ENCODE peak calls at places on chromosomes 7 and 10, in seven cellular contexts. One of them, this sample, is unnamed.

GRCh38 chr10:130470973-130471372 is 334.8 kb downstream of the GLRX3 start:
- DNase-seq in transverse colon: no peak
- DNase-seq in GM23248: no peak
- DNase-seq in Panc1: no peak
- DNase-seq in dorsolateral prefrontal cortex: no peak
- DNase-seq in fibroblast of lung: no peak
- DNase-seq in astrocyte: no peak
- DNase-seq in this sample: no peak

GRCh38 chr10:4081691-4082111 is 296.7 kb upstream of the KLF6 start:
- DNase-seq in astrocyte: peak; percentile 64
- DNase-seq in Panc1: no peak
- DNase-seq in transverse colon: no peak
- DNase-seq in dorsolateral prefrontal cortex: no peak
- DNase-seq in GM23248: peak; percentile 79
- DNase-seq in fibroblast of lung: peak; percentile 71
- DNase-seq in this sample: no peak

GRCh38 chr7:13737563-13737962 is 251.9 kb downstream of the ETV1 start:
- DNase-seq in dorsolateral prefrontal cortex: no peak
- DNase-seq in fibroblast of lung: no peak
- DNase-seq in Panc1: no peak
- DNase-seq in astrocyte: no peak
- DNase-seq in GM23248: no peak
- DNase-seq in transverse colon: no peak
- DNase-seq in this sample: no peak

GRCh38 chr10:100356067-100357017 is 9.3 kb downstream of the SCD start:
- DNase-seq in Panc1: no peak
- DNase-seq in fibroblast of lung: no peak
- DNase-seq in GM23248: no peak
- DNase-seq in astrocyte: no peak
- DNase-seq in dorsolateral prefrontal cortex: no peak
- DNase-seq in transverse colon: no peak
- DNase-seq in this sample: no peak

GRCh38 chr10:6928531-6929080 is 348.5 kb upstream of the PRKCQ start:
- DNase-seq in Panc1: no peak
- DNase-seq in transverse colon: no peak
- DNase-seq in dorsolateral prefrontal cortex: no peak
- DNase-seq in GM23248: peak; percentile 4
- DNase-seq in fibroblast of lung: peak; percentile 6
- DNase-seq in astrocyte: no peak
- DNase-seq in this sample: no peak

GRCh38 chr7:67593807-67594206 is 597.2 kb downstream of the TYW1 start:
- DNase-seq in astrocyte: no peak
- DNase-seq in fibroblast of lung: no peak
- DNase-seq in transverse colon: no peak
- DNase-seq in GM23248: no peak
- DNase-seq in dorsolateral prefrontal cortex: no peak
- DNase-seq in Panc1: no peak
- DNase-seq in this sample: no peak

GRCh38 chr10:114087655-114088054 is 44.0 kb downstream of the ADRB1 start:
- DNase-seq in astrocyte: no peak
- DNase-seq in transverse colon: no peak
- DNase-seq in fibroblast of lung: no peak
- DNase-seq in GM23248: no peak
- DNase-seq in Panc1: no peak
- DNase-seq in dorsolateral prefrontal cortex: no peak
- DNase-seq in this sample: no peak

GRCh38 chr10:122254831-122255230 is 16.3 kb upstream of the BTBD16 start:
- DNase-seq in transverse colon: no peak
- DNase-seq in astrocyte: no peak
- DNase-seq in Panc1: no peak
- DNase-seq in GM23248: no peak
- DNase-seq in fibroblast of lung: no peak
- DNase-seq in dorsolateral prefrontal cortex: no peak
- DNase-seq in this sample: no peak

GRCh38 chr10:131200856-131201470 is 110.6 kb downstream of the TCERG1L start:
- DNase-seq in GM23248: no peak
- DNase-seq in dorsolateral prefrontal cortex: peak; percentile 8
- DNase-seq in fibroblast of lung: no peak
- DNase-seq in transverse colon: no peak
- DNase-seq in astrocyte: no peak
- DNase-seq in Panc1: no peak
- DNase-seq in this sample: no peak

GRCh38 chr7:5200561-5201235 is 10.7 kb downstream of the WIPI2 start:
- DNase-seq in dorsolateral prefrontal cortex: no peak
- DNase-seq in GM23248: no peak
- DNase-seq in transverse colon: no peak
- DNase-seq in astrocyte: no peak
- DNase-seq in fibroblast of lung: no peak
- DNase-seq in Panc1: no peak
- DNase-seq in this sample: no peak

GRCh38 chr7:27188666-27189559 is 3.9 kb upstream of the HOXA11 start:
- DNase-seq in fibroblast of lung: no peak
- DNase-seq in astrocyte: no peak
- DNase-seq in Panc1: no peak
- DNase-seq in transverse colon: peak; percentile 78
- DNase-seq in dorsolateral prefrontal cortex: peak; percentile 24
- DNase-seq in GM23248: no peak
- DNase-seq in this sample: no peak

GRCh38 chr10:131824371-131825149 is 76.2 kb upstream of the PPP2R2D start:
- DNase-seq in GM23248: no peak
- DNase-seq in astrocyte: no peak
- DNase-seq in fibroblast of lung: no peak
- DNase-seq in dorsolateral prefrontal cortex: peak; percentile 36
- DNase-seq in Panc1: no peak
- DNase-seq in transverse colon: no peak
- DNase-seq in this sample: no peak

GRCh38 chr7:140213684-140214074 is 36.9 kb upstream of the KDM7A start:
- DNase-seq in astrocyte: peak; percentile 39
- DNase-seq in GM23248: peak; percentile 35
- DNase-seq in transverse colon: no peak
- DNase-seq in Panc1: no peak
- DNase-seq in dorsolateral prefrontal cortex: no peak
- DNase-seq in fibroblast of lung: peak; percentile 50
- DNase-seq in this sample: no peak
- H3K27ac ChIP-seq in astrocyte: no peak overlapping the region
- H3K27ac ChIP-seq in GM23248: no peak overlapping the region
- H3K27ac ChIP-seq in transverse colon: peak overlapping the region; percentile 77
- H3K27ac ChIP-seq in Panc1: no peak overlapping the region
- H3K27ac ChIP-seq in dorsolateral prefrontal cortex: no peak overlapping the region
- H3K27ac ChIP-seq in fibroblast of lung: no peak overlapping the region
- H3K27ac ChIP-seq in this sample: no peak overlapping the region

DNA sequence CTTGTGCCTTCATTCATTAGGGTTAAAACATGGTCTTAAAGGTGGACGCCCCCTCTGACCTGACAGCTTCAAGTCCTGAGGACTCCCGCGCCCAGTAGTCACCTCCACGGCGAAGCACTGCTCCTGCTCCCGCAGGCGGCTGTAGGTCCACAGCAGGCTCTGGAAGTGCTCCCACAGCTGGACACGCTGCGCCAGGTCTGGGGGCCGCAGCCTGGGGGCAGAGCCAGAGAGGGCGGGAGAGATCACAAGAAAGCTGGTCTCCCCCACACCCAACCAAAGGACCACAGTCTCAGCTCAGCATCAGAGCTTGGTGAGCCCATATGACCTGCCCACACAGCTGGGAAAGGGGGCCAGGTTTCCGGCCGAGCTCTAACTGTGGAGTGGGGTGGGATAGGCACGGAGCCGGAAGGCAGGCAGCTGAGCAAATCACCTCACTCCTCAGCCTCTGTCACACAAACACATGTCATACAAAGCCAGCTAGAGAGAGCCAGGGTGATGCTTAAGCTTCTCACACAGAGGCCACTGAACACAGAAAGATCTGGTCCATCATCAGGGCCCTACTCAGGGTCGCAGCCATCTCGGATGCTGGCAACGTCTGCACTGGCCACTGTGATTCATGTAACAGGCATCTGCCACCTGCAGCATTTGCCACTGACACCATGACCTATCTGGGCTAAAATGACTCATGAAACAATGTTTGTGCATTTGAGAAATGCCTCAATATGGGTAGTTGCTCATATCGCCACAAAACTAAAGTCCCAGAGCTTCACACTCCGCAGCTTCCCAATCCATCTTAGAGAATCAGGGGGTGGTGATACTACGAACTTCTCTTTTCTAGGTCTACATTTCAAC is 12.6 kb downstream of the HPS1 start:
- DNase-seq in Panc1: no peak
- DNase-seq in dorsolateral prefrontal cortex: no peak
- DNase-seq in astrocyte: peak; percentile 74
- DNase-seq in transverse colon: no peak
- DNase-seq in GM23248: peak; percentile 18
- DNase-seq in fibroblast of lung: peak; percentile 81
- DNase-seq in this sample: peak; percentile 37
- H3K27me3 ChIP-seq in Panc1: no peaks in the 10 kb centered on the region
- H3K27me3 ChIP-seq in dorsolateral prefrontal cortex: no peaks in the 10 kb centered on the region
- H3K27me3 ChIP-seq in astrocyte: no peaks in the 10 kb centered on the region
- H3K27me3 ChIP-seq in transverse colon: no peaks in the 10 kb centered on the region
- H3K27me3 ChIP-seq in GM23248: no peaks in the 10 kb centered on the region
- H3K27me3 ChIP-seq in fibroblast of lung: no peaks in the 10 kb centered on the region
- H3K27me3 ChIP-seq in this sample: no peaks in the 10 kb centered on the region

GRCh38 chr10:612696-613095 is 76.8 kb downstream of the DIP2C start:
- DNase-seq in Panc1: no peak
- DNase-seq in astrocyte: no peak
- DNase-seq in GM23248: no peak
- DNase-seq in fibroblast of lung: no peak
- DNase-seq in dorsolateral prefrontal cortex: peak; percentile 16
- DNase-seq in transverse colon: no peak
- DNase-seq in this sample: no peak

GRCh38 chr10:614772-615582 is 74.5 kb downstream of the DIP2C start:
- DNase-seq in Panc1: no peak
- DNase-seq in astrocyte: peak; percentile 48
- DNase-seq in transverse colon: no peak
- DNase-seq in GM23248: peak; percentile 32
- DNase-seq in dorsolateral prefrontal cortex: peak; percentile 90
- DNase-seq in fibroblast of lung: peak; percentile 42
- DNase-seq in this sample: no peak

GRCh38 chr10:614341-614664 is 75.2 kb downstream of the DIP2C start:
- DNase-seq in GM23248: no peak
- DNase-seq in transverse colon: no peak
- DNase-seq in dorsolateral prefrontal cortex: peak; percentile 72
- DNase-seq in Panc1: no peak
- DNase-seq in astrocyte: no peak
- DNase-seq in fibroblast of lung: no peak
- DNase-seq in this sample: no peak

GRCh38 chr10:613661-614340 is 75.7 kb downstream of the DIP2C start:
- DNase-seq in astrocyte: no peak
- DNase-seq in Panc1: no peak
- DNase-seq in dorsolateral prefrontal cortex: peak; percentile 34
- DNase-seq in transverse colon: no peak
- DNase-seq in GM23248: no peak
- DNase-seq in fibroblast of lung: no peak
- DNase-seq in this sample: no peak

GRCh38 chr10:613217-613616 is 76.3 kb downstream of the DIP2C start:
- DNase-seq in dorsolateral prefrontal cortex: peak; percentile 44
- DNase-seq in Panc1: no peak
- DNase-seq in transverse colon: peak; percentile 72
- DNase-seq in GM23248: no peak
- DNase-seq in fibroblast of lung: no peak
- DNase-seq in astrocyte: no peak
- DNase-seq in this sample: no peak
- H3K27ac ChIP-seq in dorsolateral prefrontal cortex: peak overlapping the region; percentile 91
- H3K27ac ChIP-seq in Panc1: no peak overlapping the region
- H3K27ac ChIP-seq in transverse colon: peak overlapping the region; percentile 76
- H3K27ac ChIP-seq in GM23248: no peak overlapping the region
- H3K27ac ChIP-seq in fibroblast of lung: no peak overlapping the region
- H3K27ac ChIP-seq in astrocyte: no peak overlapping the region
- H3K27ac ChIP-seq in this sample: no peak overlapping the region

DNA sequence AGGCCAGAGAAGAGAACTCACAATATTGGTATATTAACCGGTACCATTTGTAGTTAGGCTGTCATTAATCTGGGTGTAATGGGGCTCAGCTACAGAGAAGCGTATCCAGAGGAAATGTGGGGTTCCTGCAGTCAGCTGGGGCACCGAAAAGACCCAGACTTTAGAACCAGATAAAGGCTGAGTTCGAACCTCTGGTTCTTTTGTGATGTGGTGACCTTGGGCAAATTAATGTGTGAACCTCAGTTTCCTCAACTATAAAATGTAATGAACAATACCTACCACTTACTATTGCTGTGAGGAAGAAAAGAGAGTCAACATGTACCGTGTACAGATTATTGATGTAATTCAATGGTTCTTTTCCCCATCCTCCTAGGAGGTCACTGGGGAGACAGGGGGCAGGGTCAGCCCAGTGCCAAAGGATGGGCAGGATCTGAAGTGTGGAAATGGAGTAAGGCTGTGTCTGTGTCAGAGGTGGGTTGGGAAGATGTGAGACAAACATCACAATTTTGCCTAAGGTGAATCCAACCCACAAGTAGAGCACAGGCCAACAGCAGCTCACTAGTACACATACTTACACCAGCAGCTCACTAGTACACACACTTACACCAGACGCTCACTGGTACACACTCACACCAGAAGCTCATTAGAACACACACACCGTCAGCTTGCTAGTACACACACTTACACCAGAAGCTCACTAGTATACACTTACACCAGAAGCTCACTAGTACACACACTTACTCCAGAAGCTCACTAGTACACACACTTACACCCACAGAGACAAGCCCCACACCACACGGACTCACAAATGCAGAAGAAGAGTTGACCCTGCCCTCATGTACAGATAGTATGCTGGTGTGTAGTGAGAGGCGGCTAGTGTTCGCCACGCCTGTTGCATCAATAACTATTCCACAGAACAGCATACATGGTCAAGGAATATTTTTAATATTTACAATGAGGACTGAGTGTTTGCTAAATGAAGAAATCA is 28.0 kb downstream of the PRSS2 start:
- DNase-seq in astrocyte: no peak
- DNase-seq in fibroblast of lung: no peak
- DNase-seq in dorsolateral prefrontal cortex: no peak
- DNase-seq in GM23248: no peak
- DNase-seq in Panc1: no peak
- DNase-seq in transverse colon: no peak
- DNase-seq in this sample: no peak
- H3K27me3 ChIP-seq in astrocyte: peaks cover 3% of the 10 kb centered on the region
- H3K27me3 ChIP-seq in fibroblast of lung: peaks cover 41% of the 10 kb centered on the region
- H3K27me3 ChIP-seq in dorsolateral prefrontal cortex: peaks cover 34% of the 10 kb centered on the region
- H3K27me3 ChIP-seq in GM23248: peaks cover 84% of the 10 kb centered on the region
- H3K27me3 ChIP-seq in Panc1: peaks cover 47% of the 10 kb centered on the region
- H3K27me3 ChIP-seq in transverse colon: peaks cover 59% of the 10 kb centered on the region
- H3K27me3 ChIP-seq in this sample: peaks cover 52% of the 10 kb centered on the region

GRCh38 chr10:64036306-64036930 is 515.2 kb downstream of the REEP3 start:
- DNase-seq in transverse colon: no peak
- DNase-seq in astrocyte: no peak
- DNase-seq in fibroblast of lung: no peak
- DNase-seq in dorsolateral prefrontal cortex: no peak
- DNase-seq in Panc1: no peak
- DNase-seq in GM23248: peak; percentile 5
- DNase-seq in this sample: no peak
- H3K27ac ChIP-seq in transverse colon: no peak overlapping the region
- H3K27ac ChIP-seq in astrocyte: no peak overlapping the region
- H3K27ac ChIP-seq in fibroblast of lung: no peak overlapping the region
- H3K27ac ChIP-seq in dorsolateral prefrontal cortex: no peak overlapping the region
- H3K27ac ChIP-seq in Panc1: no peak overlapping the region
- H3K27ac ChIP-seq in GM23248: no peak overlapping the region
- H3K27ac ChIP-seq in this sample: no peak overlapping the region

GRCh38 chr7:1226155-1226901 is 6.3 kb upstream of the UNCX start:
- DNase-seq in astrocyte: no peak
- DNase-seq in fibroblast of lung: no peak
- DNase-seq in dorsolateral prefrontal cortex: no peak
- DNase-seq in Panc1: no peak
- DNase-seq in transverse colon: no peak
- DNase-seq in GM23248: no peak
- DNase-seq in this sample: no peak
- H3K27me3 ChIP-seq in astrocyte: peaks cover 72% of the 10 kb centered on the region
- H3K27me3 ChIP-seq in fibroblast of lung: peaks cover 72% of the 10 kb centered on the region
- H3K27me3 ChIP-seq in dorsolateral prefrontal cortex: peaks cover 90% of the 10 kb centered on the region
- H3K27me3 ChIP-seq in Panc1: no peaks in the 10 kb centered on the region
- H3K27me3 ChIP-seq in transverse colon: peaks cover 99% of the 10 kb centered on the region
- H3K27me3 ChIP-seq in GM23248: peaks cover 86% of the 10 kb centered on the region
- H3K27me3 ChIP-seq in this sample: peaks cover 82% of the 10 kb centered on the region